ENCODE peak calls at places on chromosomes 1 and 21, in four cellular contexts. J is WTC11, L is K562, V is HepG2. E is an unnamed sample.
A peak's percentile ranks its signal among the peaks of the same experiment; 100 is the strongest.

GRCh38 chr1:234912541-234913312 is 215.9 kb downstream of the TOMM20 start:
- DNase-seq in J (peak; percentile 40), L (peak; percentile 37), V (no peak), E (no peak)

GRCh38 chr1:237792149-237792548 is 98.6 kb downstream of the ZP4 start:
- DNase-seq in J (no peak), L (no peak), V (no peak), E (no peak)

GRCh38 chr1:170321113-170321512 is 175.4 kb downstream of the NTMT2 start:
- DNase-seq in J (no peak), L (no peak), V (no peak), E (no peak)

GRCh38 chr1:201406831-201407406 is 7.8 kb upstream of the LAD1 start:
- DNase-seq in J (no peak), L (no peak), V (peak; percentile 44), E (peak; percentile 69)

GRCh38 chr1:119249283-119249682 is 108.8 kb upstream of the WARS2 start:
- DNase-seq in J (no peak), L (peak; percentile 8), V (no peak), E (no peak)

GRCh38 chr1:3056641-3057040 is 12.4 kb upstream of the PRDM16 start:
- DNase-seq in J (no peak), L (no peak), V (no peak), E (no peak)

GRCh38 chr1:37033355-37034291 is 692 bp downstream of the GRIK3 start:
- DNase-seq in J (peak; percentile 26), L (no peak), V (no peak), E (no peak)

GRCh38 chr1:184941735-184942134 is 32.6 kb downstream of the NIBAN1 start:
- DNase-seq in J (no peak), L (no peak), V (no peak), E (peak; percentile 44)

GRCh38 chr21:39504230-39504629 is 52.5 kb downstream of the SH3BGR start:
- DNase-seq in J (no peak), L (no peak), V (no peak), E (no peak)

GRCh38 chr1:228379165-228379460 is 27.5 kb downstream of the TRIM11 start:
- DNase-seq in J (peak; percentile 44), L (no peak), V (no peak), E (no peak)

GRCh38 chr21:45050361-45050785 is 24.0 kb upstream of the ADARB1 start:
- DNase-seq in J (no peak), L (no peak), V (no peak), E (no peak)

DNA sequence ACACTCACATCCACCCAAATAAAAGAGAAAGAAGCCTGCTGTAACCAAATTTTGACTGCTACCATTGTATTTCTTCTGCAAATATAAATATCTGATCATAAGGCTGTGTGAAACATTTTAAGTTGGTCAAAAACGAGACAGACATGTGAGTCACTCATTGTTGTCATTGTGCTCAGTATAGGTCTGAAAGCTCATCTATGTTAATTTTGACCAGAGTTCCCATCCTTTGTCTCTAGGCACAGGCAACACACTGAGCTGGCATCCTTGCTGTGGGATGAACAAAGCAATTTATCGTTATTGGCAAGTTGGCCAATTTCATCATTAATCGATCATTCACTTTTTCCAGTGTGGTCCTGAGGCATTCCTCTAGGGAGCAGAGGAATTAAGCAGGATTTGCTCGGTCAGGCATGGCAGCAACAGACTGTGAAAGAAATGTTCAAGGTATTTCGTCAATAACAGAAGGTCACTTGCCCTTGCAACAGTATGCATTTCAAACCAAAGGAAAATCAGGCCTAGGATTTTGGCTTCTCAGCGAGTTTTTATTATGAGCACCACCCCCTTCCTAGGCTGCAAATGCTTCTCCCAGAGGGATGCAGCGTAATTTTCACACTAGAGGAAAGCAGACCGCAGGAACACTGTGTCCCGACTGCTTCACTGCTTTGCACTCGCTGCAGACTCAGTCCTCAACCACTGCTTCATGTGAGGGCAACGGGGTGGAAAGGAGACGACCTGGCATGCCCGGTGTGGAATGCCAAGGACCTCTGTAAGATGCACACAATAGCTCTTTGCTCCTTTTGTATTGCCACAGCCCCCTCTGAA is 87.9 kb upstream of the SMYD2 start:
- DNase-seq in J (no peak), L (no peak), V (no peak), E (no peak)
- TF ChIP-seq ETV6 in J (no peak), L (no peak), V (no peak), E (no peak)

GRCh38 chr21:36150192-36150711 is 6.4 kb upstream of the DOP1B start:
- DNase-seq in J (no peak), L (peak; percentile 43), V (no peak), E (peak; percentile 42)
- TF ChIP-seq ETV6 in J (no peak), L (no peak), V (no peak), E (no peak)

DNA sequence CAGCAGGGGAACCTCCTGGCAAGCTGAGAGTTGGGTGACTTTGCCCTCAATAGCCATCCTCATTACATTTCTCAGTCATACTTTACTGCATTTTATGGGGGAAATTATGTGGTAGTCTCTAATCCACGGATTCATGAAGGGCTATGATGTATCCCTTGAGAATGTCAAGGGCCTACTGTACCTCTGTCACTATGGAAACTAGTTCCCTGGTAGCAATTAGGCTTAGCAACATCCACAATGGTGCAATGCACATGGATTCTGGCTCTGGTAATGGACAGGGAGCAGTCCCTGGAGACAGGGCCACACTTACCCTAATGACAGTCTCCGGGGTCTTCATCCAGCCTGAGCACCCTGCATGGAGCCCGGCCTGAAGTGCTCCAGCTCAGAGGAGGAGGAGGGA is 26.5 kb downstream of the LRRN2 start:
- DNase-seq in J (no peak), L (no peak), V (no peak), E (no peak)
- TF ChIP-seq ETV6 in J (no peak), L (no peak), V (no peak), E (no peak)

DNA sequence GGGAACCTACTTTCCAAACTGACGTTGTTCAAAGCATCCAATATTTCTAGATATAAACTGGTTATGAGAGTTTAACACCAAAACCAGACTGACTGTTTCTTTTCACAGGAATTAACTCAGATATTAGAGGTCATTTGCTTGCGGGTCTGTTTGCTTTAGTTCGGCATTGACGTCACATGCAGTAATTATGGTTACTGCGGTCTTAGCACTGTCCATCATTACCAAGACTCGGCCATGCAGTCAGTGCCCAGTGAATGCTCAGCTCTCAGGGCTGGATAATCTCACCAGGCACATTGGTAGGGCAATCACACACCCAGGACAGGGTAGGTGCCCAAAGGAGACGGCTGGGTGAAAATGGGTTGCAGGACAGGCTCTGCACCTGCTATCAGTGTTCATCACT is 9.9 kb upstream of the F3 start:
- DNase-seq in J (no peak), L (no peak), V (no peak), E (no peak)
- TF ChIP-seq ETV6 in J (no peak), L (no peak), V (no peak), E (no peak)

DNA sequence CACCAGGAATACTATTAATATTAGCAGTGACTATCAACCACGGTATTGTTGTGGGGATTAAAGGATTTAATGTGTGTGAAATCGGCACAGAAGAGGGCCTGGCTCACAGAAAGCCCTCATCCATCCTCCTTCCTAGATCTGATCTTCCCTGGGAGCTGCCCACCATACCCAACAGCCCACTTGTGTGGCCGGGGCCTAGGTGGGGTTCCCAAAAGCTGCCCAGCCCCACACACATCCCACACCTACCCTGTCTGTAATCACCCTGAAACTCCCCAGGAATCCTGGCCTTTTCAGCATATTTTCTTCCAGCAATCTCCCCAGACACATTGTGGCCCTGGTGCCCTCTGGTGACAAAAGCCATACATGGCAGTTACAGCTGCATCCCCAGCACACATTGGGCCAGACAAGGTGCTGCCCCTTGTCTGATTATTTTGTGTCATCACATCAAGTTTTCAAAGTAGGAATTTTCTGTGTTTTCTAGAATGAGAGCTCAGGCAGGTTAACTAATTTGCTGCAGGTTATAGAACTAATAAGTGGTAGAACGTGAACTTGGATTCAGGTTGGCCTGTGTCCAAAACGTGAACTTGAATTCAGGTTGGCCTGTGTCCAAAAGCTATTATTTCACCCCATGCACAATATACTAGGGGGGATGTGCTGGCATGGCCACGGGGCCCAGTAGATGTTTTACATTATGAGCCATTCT is 5.3 kb upstream of the SLC6A9 start:
- DNase-seq in J (peak; percentile 80), L (peak; percentile 93), V (peak; percentile 55), E (no peak)
- TF ChIP-seq ETV6 in J (no peak), L (no peak), V (no peak), E (no peak)